ENCODE peak calls at places on chromosomes 6 and 20, in ten cellular contexts. M, F, O, T, E, D, U, Z, A and N are unnamed samples.

GRCh38 chr6:143451531-143451930 is 926 bp downstream of the PEX3 start:
- DNase-seq in M (no peak), F (no peak), O (no peak), T (no peak), E (no peak), D (no peak), U (no peak), Z (no peak), A (peak; percentile 46), N (no peak)

GRCh38 chr20:32972181-32973076 is 31.8 kb downstream of the SUN5 start:
- DNase-seq in M (no peak), F (no peak), O (no peak), T (no peak), E (no peak), D (peak; percentile 54), U (peak; percentile 83), Z (no peak), A (no peak), N (no peak)

GRCh38 chr6:112571486-112571885 is 224.4 kb downstream of the RFPL4B start:
- DNase-seq in M (no peak), F (no peak), O (no peak), T (no peak), E (no peak), D (no peak), U (no peak), Z (no peak), A (peak; percentile 72), N (peak; percentile 4)

GRCh38 chr6:25971187-25971811 is 8.7 kb downstream of the TRIM38 start:
- DNase-seq in M (no peak), F (no peak), O (peak; percentile 80), T (no peak), E (peak; percentile 84), D (peak; percentile 73), U (no peak), Z (peak; percentile 65), A (peak; percentile 95), N (no peak)

GRCh38 chr6:136723780-136724179 is 68.5 kb downstream of the MAP3K5 start:
- DNase-seq in M (no peak), F (no peak), O (no peak), T (no peak), E (peak; percentile 36), D (no peak), U (peak; percentile 33), Z (no peak), A (no peak), N (no peak)

GRCh38 chr20:4708036-4708435 is 13.7 kb upstream of the PRND start:
- DNase-seq in M (no peak), F (no peak), O (no peak), T (no peak), E (no peak), D (no peak), U (no peak), Z (no peak), A (no peak), N (no peak)

GRCh38 chr6:108118359-108118724 is 43.8 kb upstream of the OSTM1 start:
- DNase-seq in M (no peak), F (no peak), O (no peak), T (no peak), E (no peak), D (no peak), U (no peak), Z (no peak), A (no peak), N (no peak)

GRCh38 chr20:25064561-25064960 is 6.6 kb upstream of the ACSS1 start:
- DNase-seq in M (no peak), F (no peak), O (no peak), T (no peak), E (no peak), D (no peak), U (no peak), Z (no peak), A (no peak), N (no peak)